ENCODE peak calls at places on chromosomes 6 and 20, in ten cellular contexts. Q, E, D, M, B, O, U, V, S and A are unnamed samples.

GRCh38 chr6:75178757-75179156 is 27.1 kb downstream of the COL12A1 start:
- DNase-seq in Q (no peak), E (no peak), D (no peak), M (no peak), B (no peak), O (no peak), U (no peak), V (no peak), S (no peak), A (no peak)

GRCh38 chr6:39200498-39201020 is 28.7 kb downstream of the KCNK5 start:
- DNase-seq in Q (no peak), E (no peak), D (no peak), M (no peak), B (no peak), O (no peak), U (no peak), V (no peak), S (no peak), A (no peak)

GRCh38 chr6:33156561-33156960 is 35.7 kb downstream of the COL11A2 start:
- DNase-seq in Q (no peak), E (no peak), D (no peak), M (no peak), B (no peak), O (no peak), U (no peak), V (no peak), S (no peak), A (no peak)

GRCh38 chr20:11337361-11338130 is 580.1 kb upstream of the BTBD3 start:
- DNase-seq in Q (no peak), E (peak; percentile 46), D (no peak), M (no peak), B (no peak), O (no peak), U (no peak), V (peak; percentile 67), S (no peak), A (no peak)

GRCh38 chr6:38404355-38404754 is 235.4 kb downstream of the BTBD9 start:
- DNase-seq in Q (no peak), E (no peak), D (no peak), M (peak; percentile 8), B (no peak), O (no peak), U (no peak), V (no peak), S (no peak), A (peak; percentile 21)

GRCh38 chr20:62329389-62330377 is 26.9 kb downstream of the ADRM1 start:
- DNase-seq in Q (no peak), E (no peak), D (no peak), M (no peak), B (no peak), O (no peak), U (no peak), V (no peak), S (no peak), A (no peak)

GRCh38 chr6:35046862-35047261 is 94.3 kb downstream of the TCP11 start:
- DNase-seq in Q (no peak), E (no peak), D (no peak), M (no peak), B (no peak), O (no peak), U (no peak), V (no peak), S (no peak), A (no peak)

GRCh38 chr6:146890644-146891434 is 292.1 kb downstream of the ADGB start:
- DNase-seq in Q (no peak), E (no peak), D (no peak), M (no peak), B (no peak), O (no peak), U (no peak), V (no peak), S (no peak), A (no peak)

GRCh38 chr6:170254315-170255213 is 36.3 kb downstream of the DLL1 start:
- DNase-seq in Q (no peak), E (no peak), D (no peak), M (no peak), B (no peak), O (no peak), U (no peak), V (no peak), S (no peak), A (no peak)

GRCh38 chr6:3748726-3749389 is 2.7 kb downstream of the PXDC1 start:
- DNase-seq in Q (no peak), E (no peak), D (no peak), M (no peak), B (no peak), O (no peak), U (no peak), V (no peak), S (no peak), A (no peak)

GRCh38 chr20:62832951-62833391 is 16.1 kb downstream of the COL9A3 start:
- DNase-seq in Q (no peak), E (no peak), D (no peak), M (no peak), B (no peak), O (no peak), U (no peak), V (no peak), S (no peak), A (no peak)

GRCh38 chr20:51750037-51750769 is 18.0 kb downstream of the ATP9A start:
- DNase-seq in Q (no peak), E (peak; percentile 88), D (peak; percentile 90), M (no peak), B (peak; percentile 89), O (peak; percentile 23), U (peak; percentile 93), V (no peak), S (no peak), A (peak; percentile 81)

GRCh38 chr6:169912266-169913095 is 161.1 kb downstream of the ERMARD start:
- DNase-seq in Q (no peak), E (no peak), D (no peak), M (no peak), B (no peak), O (no peak), U (no peak), V (no peak), S (no peak), A (no peak)

GRCh38 chr6:134722996-134723871 is 226.7 kb downstream of the ALDH8A1 start:
- DNase-seq in Q (no peak), E (peak; percentile 23), D (no peak), M (no peak), B (no peak), O (no peak), U (peak; percentile 34), V (no peak), S (no peak), A (no peak)

GRCh38 chr6:124040655-124041054 is 237.0 kb downstream of the NKAIN2 start:
- DNase-seq in Q (no peak), E (no peak), D (no peak), M (no peak), B (no peak), O (no peak), U (no peak), V (no peak), S (no peak), A (no peak)

GRCh38 chr20:18537651-18538050 is 29.6 kb upstream of the SMIM26 start:
- DNase-seq in Q (no peak), E (no peak), D (no peak), M (no peak), B (no peak), O (no peak), U (peak; percentile 18), V (no peak), S (no peak), A (no peak)

GRCh38 chr20:47691632-47692031 is 93.6 kb downstream of the SULF2 start:
- DNase-seq in Q (no peak), E (peak; percentile 65), D (no peak), M (no peak), B (no peak), O (no peak), U (no peak), V (no peak), S (no peak), A (no peak)

GRCh38 chr6:82506526-82506925 is 142.9 kb downstream of the TPBG start:
- DNase-seq in Q (no peak), E (no peak), D (no peak), M (no peak), B (no peak), O (no peak), U (no peak), V (no peak), S (no peak), A (no peak)

GRCh38 chr20:4434681-4435080 is 287.0 kb upstream of the PRND start:
- DNase-seq in Q (no peak), E (no peak), D (no peak), M (no peak), B (no peak), O (no peak), U (peak; percentile 42), V (no peak), S (no peak), A (no peak)

GRCh38 chr20:5316188-5317158 is at the start of gene PROKR2:
- DNase-seq in Q (no peak), E (no peak), D (no peak), M (no peak), B (no peak), O (peak; percentile 17), U (peak; percentile 4), V (no peak), S (no peak), A (no peak)

GRCh38 chr6:45185403-45186251 is 142.5 kb upstream of the RUNX2 start:
- DNase-seq in Q (no peak), E (no peak), D (no peak), M (no peak), B (no peak), O (no peak), U (peak; percentile 7), V (no peak), S (peak; percentile 43), A (no peak)

GRCh38 chr20:17536944-17537444 is 5.8 kb upstream of the BFSP1 start:
- DNase-seq in Q (peak; percentile 52), E (peak; percentile 82), D (peak; percentile 88), M (no peak), B (peak; percentile 81), O (peak; percentile 34), U (peak; percentile 78), V (peak; percentile 56), S (peak; percentile 83), A (peak; percentile 89)

GRCh38 chr20:57264908-57265648 is 1.4 kb downstream of the BMP7 start:
- DNase-seq in Q (no peak), E (no peak), D (no peak), M (no peak), B (no peak), O (no peak), U (no peak), V (no peak), S (no peak), A (no peak)

GRCh38 chr6:158819213-158819976 is at the start of gene EZR:
- DNase-seq in Q (peak; percentile 53), E (peak; percentile 74), D (peak; percentile 95), M (no peak), B (peak; percentile 84), O (peak; percentile 83), U (peak; percentile 81), V (no peak), S (peak; percentile 89), A (peak; percentile 80)

GRCh38 chr6:105713474-105714118 is 310.7 kb upstream of the PREP start:
- DNase-seq in Q (no peak), E (peak; percentile 16), D (no peak), M (no peak), B (no peak), O (no peak), U (no peak), V (no peak), S (no peak), A (no peak)

GRCh38 chr6:38012573-38012972 is 193.0 kb downstream of the ZFAND3 start:
- DNase-seq in Q (no peak), E (peak; percentile 56), D (no peak), M (no peak), B (no peak), O (no peak), U (peak; percentile 52), V (peak; percentile 31), S (no peak), A (peak; percentile 62)

GRCh38 chr6:25012657-25013056 is 76.9 kb upstream of the RIPOR2 start:
- DNase-seq in Q (no peak), E (peak; percentile 64), D (no peak), M (no peak), B (no peak), O (no peak), U (peak; percentile 89), V (no peak), S (no peak), A (no peak)

GRCh38 chr20:63751471-63752271 is 12.1 kb downstream of the SLC2A4RG start:
- DNase-seq in Q (no peak), E (no peak), D (no peak), M (no peak), B (no peak), O (no peak), U (no peak), V (no peak), S (peak; percentile 68), A (no peak)